ENCODE peak calls at places on chromosomes 11 and 22, in six cellular contexts. N is coronary artery, Y is DND-41, I is fibroblast of mammary gland, P is fibroblast of pulmonary artery, R is stomach. C is an unnamed sample.

GRCh38 chr11:103480421-103480820 is 371.2 kb downstream of the DYNC2H1 start:
- DNase-seq in N (no peak), Y (no peak), I (no peak), P (no peak), R (no peak), C (no peak)

GRCh38 chr22:45296628-45297297 is 12.0 kb downstream of the UPK3A start:
- DNase-seq in N (no peak), Y (peak; percentile 21), I (no peak), P (no peak), R (no peak), C (no peak)

GRCh38 chr11:61701298-61701993 is 21.3 kb downstream of the DAGLA start:
- DNase-seq in N (no peak), Y (peak; percentile 19), I (no peak), P (no peak), R (no peak), C (no peak)

GRCh38 chr22:46149493-46149997 is 781 bp upstream of the PPARA start:
- DNase-seq in N (peak; percentile 87), Y (peak; percentile 69), I (no peak), P (peak; percentile 10), R (peak; percentile 75), C (peak; percentile 38)

GRCh38 chr11:2211113-2211971 is 39.7 kb upstream of the TH start:
- DNase-seq in N (no peak), Y (no peak), I (no peak), P (no peak), R (peak; percentile 76), C (no peak)

GRCh38 chr11:128886401-128887119 is 4.6 kb upstream of the KCNJ5 start:
- DNase-seq in N (no peak), Y (no peak), I (no peak), P (no peak), R (peak; percentile 71), C (no peak)

GRCh38 chr11:66126808-66127555 is 56.9 kb downstream of the PACS1 start:
- DNase-seq in N (peak; percentile 79), Y (peak; percentile 9), I (peak; percentile 79), P (peak; percentile 83), R (peak; percentile 56), C (peak; percentile 79)

GRCh38 chr11:122984186-122985011 is 2.8 kb upstream of the BSX start:
- DNase-seq in N (no peak), Y (no peak), I (no peak), P (peak; percentile 4), R (no peak), C (peak; percentile 31)

GRCh38 chr22:45629469-45630089 is 42.1 kb upstream of the ATXN10 start:
- DNase-seq in N (no peak), Y (no peak), I (no peak), P (no peak), R (no peak), C (no peak)

GRCh38 chr11:17129003-17129402 is 51.5 kb upstream of the RPS13 start:
- DNase-seq in N (no peak), Y (no peak), I (peak; percentile 74), P (peak; percentile 18), R (no peak), C (peak; percentile 62)

GRCh38 chr22:41360126-41360525 is 21.6 kb upstream of the TEF start:
- DNase-seq in N (no peak), Y (no peak), I (no peak), P (no peak), R (no peak), C (no peak)

GRCh38 chr11:105935791-105936190 is 86.2 kb downstream of the MSANTD4 start:
- DNase-seq in N (no peak), Y (no peak), I (peak; percentile 16), P (peak; percentile 30), R (no peak), C (peak; percentile 26)

GRCh38 chr11:84289381-84289906 is 1003.3 kb upstream of the CCDC90B start:
- DNase-seq in N (no peak), Y (no peak), I (peak; percentile 65), P (peak; percentile 60), R (no peak), C (peak; percentile 87)

GRCh38 chr11:3122775-3123201 is 42.3 kb downstream of the OSBPL5 start:
- DNase-seq in N (peak; percentile 63), Y (no peak), I (no peak), P (no peak), R (no peak), C (no peak)

GRCh38 chr11:121365304-121365703 is 72.7 kb downstream of the SC5D start:
- DNase-seq in N (no peak), Y (no peak), I (no peak), P (no peak), R (no peak), C (no peak)

GRCh38 chr22:42695294-42695693 is 25.4 kb downstream of the A4GALT start:
- DNase-seq in N (no peak), Y (no peak), I (no peak), P (no peak), R (no peak), C (no peak)

DNA sequence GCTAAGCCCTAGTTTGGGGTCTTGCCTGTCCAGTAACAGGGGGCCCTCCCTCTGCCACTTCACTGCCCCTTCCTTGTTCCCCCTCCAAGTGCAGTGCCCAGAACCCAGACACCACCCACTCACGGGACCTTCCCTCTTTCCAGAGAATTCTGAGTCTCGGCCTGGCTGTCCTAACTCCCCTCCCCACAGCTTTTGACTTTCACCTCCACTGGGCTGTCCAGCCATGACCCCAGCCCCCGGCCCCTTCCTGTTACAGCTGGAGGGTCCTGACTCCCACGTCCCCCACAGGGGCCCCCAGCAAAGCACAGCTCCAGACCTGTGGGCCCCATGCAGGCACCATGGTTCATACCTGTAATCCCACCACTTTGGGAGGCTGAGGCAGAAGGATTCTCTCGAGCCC is 71.5 kb downstream of the BRD1 start:
- DNase-seq in N (peak; percentile 59), Y (no peak), I (no peak), P (no peak), R (peak; percentile 14), C (no peak)
- H3K4me3 ChIP-seq in N (no peak overlapping the region), Y (no peak overlapping the region), I (no peak overlapping the region), P (no peak overlapping the region), R (no peak overlapping the region), C (no peak overlapping the region)

GRCh38 chr22:30041475-30041874 is 38.8 kb upstream of the HORMAD2 start:
- DNase-seq in N (no peak), Y (no peak), I (no peak), P (no peak), R (no peak), C (no peak)
- TF ChIP-seq CTCF in N (no peak), Y (no peak), I (no peak), P (no peak), R (no peak), C (no peak)

GRCh38 chr11:118910309-118911112 is 15.2 kb downstream of the BCL9L start:
- DNase-seq in N (peak; percentile 92), Y (no peak), I (peak; percentile 86), P (peak; percentile 92), R (peak; percentile 82), C (peak; percentile 94)

GRCh38 chr11:118909619-118910308 is 16.0 kb downstream of the BCL9L start:
- DNase-seq in N (no peak), Y (no peak), I (no peak), P (no peak), R (no peak), C (no peak)

GRCh38 chr11:118908264-118908663 is 17.5 kb downstream of the BCL9L start:
- DNase-seq in N (no peak), Y (no peak), I (no peak), P (no peak), R (no peak), C (no peak)

GRCh38 chr11:118907749-118908106 is 18.0 kb downstream of the BCL9L start:
- DNase-seq in N (no peak), Y (no peak), I (peak; percentile 51), P (no peak), R (no peak), C (no peak)

GRCh38 chr11:118908931-118909618 is 16.7 kb downstream of the BCL9L start:
- DNase-seq in N (peak; percentile 92), Y (no peak), I (peak; percentile 88), P (peak; percentile 89), R (peak; percentile 72), C (peak; percentile 84)
- H3K4me3 ChIP-seq in N (peak overlapping the region; percentile 82), Y (no peak overlapping the region), I (peak overlapping the region; percentile 37), P (peak overlapping the region; percentile 51), R (peak overlapping the region; percentile 36), C (peak overlapping the region; percentile 54)

GRCh38 chr11:76253416-76253815 is 47.1 kb upstream of the WNT11 start:
- DNase-seq in N (no peak), Y (no peak), I (no peak), P (no peak), R (no peak), C (no peak)
- TF ChIP-seq CTCF in N (no peak), Y (no peak), I (no peak), P (no peak), R (no peak), C (no peak)

C was measured in cardiac fibroblast.